ENCODE peak calls at places on chromosomes 6 and 20, in nine cellular contexts. M, F, U, Z, D, V, K, A and S are unnamed samples.
A peak's percentile ranks its signal among the peaks of the same experiment; 100 is the strongest.

GRCh38 chr6:167113047-167113446 is 9.8 kb upstream of the CCR6 start:
- DNase-seq in M (no peak), F (no peak), U (no peak), Z (no peak), D (no peak), V (no peak), K (no peak), A (no peak), S (no peak)

GRCh38 chr6:44696099-44696498 is 308.6 kb downstream of the CDC5L start:
- DNase-seq in M (no peak), F (no peak), U (no peak), Z (no peak), D (no peak), V (no peak), K (no peak), A (no peak), S (no peak)

GRCh38 chr20:39016076-39016475 is 53.9 kb downstream of the DHX35 start:
- DNase-seq in M (peak; percentile 28), F (no peak), U (no peak), Z (no peak), D (no peak), V (no peak), K (no peak), A (no peak), S (no peak)

GRCh38 chr6:134908906-134909516 is 40.9 kb downstream of the ALDH8A1 start:
- DNase-seq in M (peak; percentile 62), F (no peak), U (peak; percentile 34), Z (peak; percentile 98), D (no peak), V (no peak), K (peak; percentile 73), A (no peak), S (no peak)

GRCh38 chr20:32902456-32903420 is 44.0 kb downstream of the EFCAB8 start:
- DNase-seq in M (peak; percentile 53), F (peak; percentile 81), U (peak; percentile 41), Z (no peak), D (no peak), V (peak; percentile 64), K (peak; percentile 31), A (no peak), S (peak; percentile 39)

GRCh38 chr6:5865492-5866031 is 141.2 kb downstream of the NRN1 start:
- DNase-seq in M (no peak), F (no peak), U (no peak), Z (no peak), D (no peak), V (no peak), K (no peak), A (no peak), S (no peak)

GRCh38 chr20:3660262-3661059 is 2.7 kb downstream of the GFRA4 start:
- DNase-seq in M (no peak), F (no peak), U (no peak), Z (no peak), D (no peak), V (no peak), K (no peak), A (no peak), S (no peak)

GRCh38 chr20:38685853-38686473 is 38.3 kb upstream of the SLC32A1 start:
- DNase-seq in M (peak; percentile 43), F (peak; percentile 94), U (peak; percentile 44), Z (no peak), D (no peak), V (peak; percentile 60), K (peak; percentile 12), A (no peak), S (peak; percentile 46)

GRCh38 chr6:74742793-74743508 is 462.9 kb downstream of the COL12A1 start:
- DNase-seq in M (no peak), F (no peak), U (no peak), Z (no peak), D (no peak), V (no peak), K (no peak), A (no peak), S (no peak)

GRCh38 chr20:22070546-22070945 is 365.1 kb downstream of the PAX1 start:
- DNase-seq in M (no peak), F (no peak), U (no peak), Z (no peak), D (no peak), V (no peak), K (peak; percentile 11), A (no peak), S (no peak)

GRCh38 chr6:87909849-87910248 is 137.8 kb upstream of the SPACA1 start:
- DNase-seq in M (no peak), F (no peak), U (no peak), Z (no peak), D (no peak), V (no peak), K (no peak), A (no peak), S (no peak)

GRCh38 chr20:37764333-37764935 is 70.6 kb downstream of the CTNNBL1 start:
- DNase-seq in M (no peak), F (no peak), U (no peak), Z (no peak), D (no peak), V (no peak), K (no peak), A (no peak), S (no peak)

GRCh38 chr6:109052015-109052651 is 42.5 kb downstream of the SESN1 start:
- DNase-seq in M (no peak), F (no peak), U (no peak), Z (no peak), D (no peak), V (no peak), K (no peak), A (no peak), S (no peak)

GRCh38 chr20:25223179-25223661 is 24.7 kb upstream of the PYGB start:
- DNase-seq in M (peak; percentile 92), F (peak; percentile 90), U (no peak), Z (no peak), D (no peak), V (no peak), K (no peak), A (no peak), S (no peak)
- TF ChIP-seq CTCF in M (peak; percentile 45), F (peak; percentile 60), U (no peak), Z (no peak), D (no peak), V (no peak), K (no peak), A (peak; percentile 15), S (no peak)

DNA sequence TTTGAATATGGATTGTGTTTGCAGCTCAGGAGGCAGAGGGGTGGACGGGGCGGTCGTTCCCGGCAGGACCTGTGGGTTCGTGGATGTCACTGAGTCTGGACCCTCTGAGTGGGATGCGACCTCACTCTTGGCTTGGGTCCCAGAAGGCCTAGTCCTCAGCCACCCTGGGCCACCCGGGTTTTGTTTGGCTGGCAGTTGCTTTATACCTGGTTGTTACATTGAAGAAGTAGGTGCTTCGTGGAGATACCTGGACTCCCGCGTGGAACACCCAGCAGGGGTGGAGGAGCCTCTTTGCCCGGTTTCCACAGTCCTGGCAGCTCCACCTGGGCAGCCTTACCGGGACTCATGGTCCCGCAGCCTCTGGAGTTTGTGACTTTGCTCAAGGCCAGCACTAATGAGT is 405.1 kb downstream of the TAF4 start:
- DNase-seq in M (no peak), F (no peak), U (no peak), Z (no peak), D (no peak), V (no peak), K (no peak), A (no peak), S (no peak)
- H3K27me3 ChIP-seq in M (peaks cover 97% of the 10 kb centered on the region), F (no peaks in the 10 kb centered on the region), U (peaks cover 8% of the 10 kb centered on the region), Z (no peaks in the 10 kb centered on the region), D (no peaks in the 10 kb centered on the region), V (peaks cover 84% of the 10 kb centered on the region), K (no peaks in the 10 kb centered on the region), A (no peaks in the 10 kb centered on the region), S (peaks cover 25% of the 10 kb centered on the region)

GRCh38 chr6:3068329-3069223 is at the start of gene RIPK1:
- DNase-seq in M (peak; percentile 93), F (peak; percentile 94), U (peak; percentile 96), Z (no peak), D (peak; percentile 74), V (peak; percentile 90), K (peak; percentile 88), A (peak; percentile 53), S (peak; percentile 99)

GRCh38 chr6:3075522-3076113 is 7.3 kb downstream of the RIPK1 start:
- DNase-seq in M (no peak), F (no peak), U (no peak), Z (no peak), D (no peak), V (peak; percentile 16), K (no peak), A (no peak), S (no peak)

GRCh38 chr6:3072798-3073197 is 4.5 kb downstream of the RIPK1 start:
- DNase-seq in M (no peak), F (no peak), U (no peak), Z (peak; percentile 40), D (no peak), V (no peak), K (no peak), A (no peak), S (no peak)

GRCh38 chr6:3073382-3073781 is 5.1 kb downstream of the RIPK1 start:
- DNase-seq in M (no peak), F (no peak), U (no peak), Z (peak; percentile 81), D (no peak), V (no peak), K (no peak), A (no peak), S (no peak)

DNA sequence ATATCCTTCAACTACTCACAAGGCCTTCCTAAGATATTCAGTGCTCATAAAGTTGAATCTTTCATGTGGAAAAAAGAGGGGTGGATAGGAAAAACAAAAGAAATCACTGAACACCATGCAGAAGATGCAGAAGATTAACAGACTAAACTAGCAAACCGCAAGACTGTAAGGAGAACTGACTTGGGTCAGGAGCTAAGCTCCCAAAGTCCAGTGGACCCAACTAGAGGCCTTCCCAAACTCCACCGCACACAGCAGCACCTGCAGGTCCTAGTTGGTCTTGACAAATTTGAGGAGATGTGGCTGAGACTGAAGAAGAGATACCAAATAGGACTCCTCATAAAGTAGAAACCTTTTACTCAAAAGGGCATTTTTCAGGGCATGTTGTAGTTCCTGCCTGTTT is 3.3 kb downstream of the RIPK1 start:
- DNase-seq in M (no peak), F (no peak), U (no peak), Z (peak; percentile 70), D (no peak), V (no peak), K (no peak), A (no peak), S (no peak)
- H3K4me1 ChIP-seq in M (peaks cover 11% of the 10 kb centered on the region), F (no peaks in the 10 kb centered on the region), U (peaks cover 53% of the 10 kb centered on the region), Z (peaks cover 63% of the 10 kb centered on the region), D (peaks cover 34% of the 10 kb centered on the region), V (peaks cover 16% of the 10 kb centered on the region), K (peaks cover 27% of the 10 kb centered on the region), A (peaks cover 34% of the 10 kb centered on the region), S (peaks cover 18% of the 10 kb centered on the region)

DNA sequence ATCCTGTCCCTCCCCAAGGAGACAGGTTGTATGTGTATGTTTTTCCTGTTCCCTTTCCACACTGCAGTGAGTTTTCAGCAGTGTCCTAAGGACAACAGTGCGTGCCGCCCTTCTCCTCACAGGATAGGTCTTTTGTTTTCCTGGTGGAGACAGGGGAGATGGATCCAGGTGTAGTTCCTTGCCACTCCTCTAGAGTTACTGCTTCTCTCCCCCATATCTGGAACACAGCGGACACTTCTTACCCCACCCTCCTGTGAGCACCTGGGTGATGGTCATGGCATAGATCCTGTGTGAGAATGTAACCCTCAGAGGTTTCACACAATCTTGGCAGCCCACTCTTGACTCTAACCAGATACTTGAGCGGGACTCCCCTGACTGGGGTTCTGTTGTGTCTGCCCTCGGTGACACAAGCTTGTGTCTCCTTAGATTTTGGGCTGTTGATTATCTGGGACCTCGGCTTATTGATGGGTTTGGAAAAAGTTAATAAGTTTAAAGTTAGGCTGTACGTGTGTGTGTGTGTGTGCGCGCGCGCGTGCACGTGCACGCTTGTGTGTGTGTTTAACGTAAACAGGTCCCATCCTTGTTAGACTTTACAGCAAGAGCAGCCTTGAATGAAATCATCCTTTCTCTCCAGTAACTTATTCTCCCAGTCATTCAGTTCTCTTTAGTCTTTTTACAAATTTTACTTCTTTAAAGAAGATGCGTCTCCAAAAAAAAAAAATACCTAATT is 131.3 kb upstream of the EDN1 start:
- DNase-seq in M (no peak), F (no peak), U (no peak), Z (no peak), D (no peak), V (no peak), K (no peak), A (no peak), S (no peak)
- TF ChIP-seq CTCF in M (peak; percentile 38), F (peak; percentile 53), U (no peak), Z (no peak), D (no peak), V (no peak), K (no peak), A (no peak), S (no peak)